ENCODE peak calls at places on chromosomes 6 and 20, in nine cellular contexts. O, H, P, V, Q, A, C, Y and N are unnamed samples.

GRCh38 chr20:53631909-53632662 is 38.4 kb upstream of the ZNF217 start:
- DNase-seq in O (no peak), H (peak), P (no peak), V (no peak), Q (no peak), A (no peak), C (no peak), Y (no peak), N (peak)

GRCh38 chr6:36386495-36387439 is 702 bp downstream of the ETV7 start:
- DNase-seq in O (peak), H (peak), P (no peak), V (peak), Q (peak), A (peak), C (peak), Y (peak), N (peak)

GRCh38 chr20:37627060-37627766 is 66.6 kb upstream of the CTNNBL1 start:
- DNase-seq in O (peak), H (no peak), P (no peak), V (peak), Q (no peak), A (no peak), C (peak), Y (peak), N (no peak)

GRCh38 chr6:108164815-108165706 is 761 bp upstream of the NR2E1 start:
- DNase-seq in O (no peak), H (no peak), P (no peak), V (no peak), Q (no peak), A (no peak), C (peak), Y (no peak), N (no peak)

GRCh38 chr20:49030954-49031619 is 15.0 kb upstream of the CSE1L start:
- DNase-seq in O (no peak), H (no peak), P (no peak), V (no peak), Q (peak), A (no peak), C (no peak), Y (no peak), N (no peak)

GRCh38 chr6:45513331-45513730 is 135.6 kb upstream of the SUPT3H start:
- DNase-seq in O (no peak), H (no peak), P (no peak), V (no peak), Q (no peak), A (no peak), C (no peak), Y (no peak), N (no peak)

GRCh38 chr20:5718896-5719595 is 31.2 kb upstream of the SHLD1 start:
- DNase-seq in O (no peak), H (no peak), P (no peak), V (no peak), Q (no peak), A (no peak), C (no peak), Y (no peak), N (no peak)

GRCh38 chr6:7974932-7975763 is 64.6 kb upstream of the TXNDC5 start:
- DNase-seq in O (peak), H (peak), P (peak), V (peak), Q (peak), A (peak), C (no peak), Y (peak), N (peak)

GRCh38 chr6:42029062-42029685 is 21.1 kb upstream of the TAF8 start:
- DNase-seq in O (no peak), H (no peak), P (no peak), V (no peak), Q (no peak), A (no peak), C (no peak), Y (no peak), N (no peak)

GRCh38 chr20:36604952-36605308 is 649 bp upstream of the RAB5IF start:
- DNase-seq in O (peak), H (peak), P (peak), V (no peak), Q (peak), A (no peak), C (no peak), Y (peak), N (peak)

GRCh38 chr6:23213651-23214050 is 644.3 kb downstream of the HDGFL1 start:
- DNase-seq in O (no peak), H (no peak), P (no peak), V (no peak), Q (no peak), A (no peak), C (no peak), Y (no peak), N (no peak)

GRCh38 chr6:7025861-7026260 is 81.9 kb upstream of the RREB1 start:
- DNase-seq in O (no peak), H (no peak), P (no peak), V (no peak), Q (no peak), A (no peak), C (no peak), Y (no peak), N (no peak)

GRCh38 chr6:143396497-143397228 is 53.8 kb downstream of the ADAT2 start:
- DNase-seq in O (no peak), H (peak), P (no peak), V (no peak), Q (no peak), A (no peak), C (no peak), Y (no peak), N (no peak)

GRCh38 chr6:35031611-35032529 is 109.3 kb downstream of the TCP11 start:
- DNase-seq in O (no peak), H (no peak), P (no peak), V (no peak), Q (no peak), A (no peak), C (no peak), Y (no peak), N (no peak)

GRCh38 chr20:61668771-61669503 is 396.7 kb downstream of the TAF4 start:
- DNase-seq in O (no peak), H (no peak), P (no peak), V (no peak), Q (no peak), A (no peak), C (no peak), Y (no peak), N (no peak)

GRCh38 chr20:16066571-16066970 is 506.7 kb downstream of the KIF16B start:
- DNase-seq in O (no peak), H (no peak), P (peak), V (no peak), Q (no peak), A (no peak), C (no peak), Y (no peak), N (no peak)

GRCh38 chr6:99613398-99613704 is 6.7 kb downstream of the PRDM13 start:
- DNase-seq in O (no peak), H (peak), P (no peak), V (peak), Q (no peak), A (peak), C (no peak), Y (no peak), N (no peak)

GRCh38 chr6:158861686-158862381 is 42.7 kb upstream of the EZR start:
- DNase-seq in O (no peak), H (no peak), P (peak), V (peak), Q (no peak), A (no peak), C (no peak), Y (no peak), N (no peak)

GRCh38 chr20:20897922-20898321 is 185.5 kb upstream of the RALGAPA2 start:
- DNase-seq in O (no peak), H (no peak), P (no peak), V (no peak), Q (no peak), A (no peak), C (no peak), Y (no peak), N (no peak)

GRCh38 chr6:101730954-101731353 is 337.4 kb downstream of the GRIK2 start:
- DNase-seq in O (no peak), H (no peak), P (no peak), V (peak), Q (no peak), A (no peak), C (no peak), Y (no peak), N (no peak)

GRCh38 chr20:21309678-21310467 is 6.7 kb downstream of the XRN2 start:
- DNase-seq in O (no peak), H (no peak), P (no peak), V (no peak), Q (no peak), A (no peak), C (no peak), Y (no peak), N (no peak)

GRCh38 chr6:129929433-129929832 is 68.3 kb upstream of the TMEM244 start:
- DNase-seq in O (no peak), H (no peak), P (no peak), V (peak), Q (no peak), A (no peak), C (no peak), Y (no peak), N (no peak)

GRCh38 chr6:167663784-167664432 is 162.8 kb upstream of the AFDN start:
- DNase-seq in O (no peak), H (peak), P (no peak), V (no peak), Q (no peak), A (no peak), C (no peak), Y (no peak), N (no peak)

GRCh38 chr6:112618796-112619195 is 271.7 kb downstream of the RFPL4B start:
- DNase-seq in O (no peak), H (no peak), P (peak), V (peak), Q (no peak), A (no peak), C (no peak), Y (no peak), N (no peak)

GRCh38 chr20:11178946-11179654 is 505.3 kb upstream of the JAG1 start:
- DNase-seq in O (no peak), H (no peak), P (peak), V (peak), Q (no peak), A (peak), C (no peak), Y (no peak), N (no peak)

GRCh38 chr6:85115876-85116275 is 334.0 kb upstream of the NT5E start:
- DNase-seq in O (no peak), H (no peak), P (no peak), V (no peak), Q (no peak), A (no peak), C (no peak), Y (no peak), N (no peak)

GRCh38 chr6:41475737-41476357 is 70.3 kb upstream of the FOXP4 start:
- DNase-seq in O (no peak), H (no peak), P (no peak), V (no peak), Q (no peak), A (no peak), C (no peak), Y (no peak), N (no peak)

GRCh38 chr20:49349678-49350077 is 71.8 kb upstream of the ZNFX1 start:
- DNase-seq in O (peak), H (no peak), P (no peak), V (no peak), Q (peak), A (no peak), C (no peak), Y (no peak), N (no peak)

GRCh38 chr6:9520417-9521151 is 894.3 kb downstream of the TFAP2A start:
- DNase-seq in O (no peak), H (no peak), P (peak), V (peak), Q (no peak), A (no peak), C (no peak), Y (no peak), N (no peak)

GRCh38 chr20:840858-841567 is 7.5 kb downstream of the FAM110A start:
- DNase-seq in O (no peak), H (peak), P (peak), V (no peak), Q (no peak), A (peak), C (peak), Y (peak), N (no peak)

GRCh38 chr6:2109796-2110195 is 135.6 kb downstream of the GMDS start:
- DNase-seq in O (no peak), H (no peak), P (no peak), V (no peak), Q (no peak), A (no peak), C (no peak), Y (no peak), N (no peak)

GRCh38 chr6:82006027-82006738 is 241.4 kb downstream of the IBTK start:
- DNase-seq in O (no peak), H (peak), P (no peak), V (peak), Q (no peak), A (no peak), C (peak), Y (peak), N (no peak)

GRCh38 chr6:35065870-35066269 is 75.3 kb downstream of the TCP11 start:
- DNase-seq in O (no peak), H (no peak), P (no peak), V (no peak), Q (no peak), A (no peak), C (no peak), Y (no peak), N (no peak)

GRCh38 chr20:4720121-4720976 is 1.4 kb upstream of the PRND start:
- DNase-seq in O (peak), H (peak), P (peak), V (peak), Q (peak), A (peak), C (peak), Y (peak), N (no peak)

GRCh38 chr6:135774006-135774405 is 77.5 kb upstream of the PDE7B start:
- DNase-seq in O (no peak), H (no peak), P (no peak), V (no peak), Q (no peak), A (no peak), C (no peak), Y (no peak), N (no peak)

GRCh38 chr6:7725849-7726415 is at the start of gene BMP6:
- DNase-seq in O (peak), H (peak), P (peak), V (peak), Q (peak), A (peak), C (peak), Y (peak), N (peak)

DNA sequence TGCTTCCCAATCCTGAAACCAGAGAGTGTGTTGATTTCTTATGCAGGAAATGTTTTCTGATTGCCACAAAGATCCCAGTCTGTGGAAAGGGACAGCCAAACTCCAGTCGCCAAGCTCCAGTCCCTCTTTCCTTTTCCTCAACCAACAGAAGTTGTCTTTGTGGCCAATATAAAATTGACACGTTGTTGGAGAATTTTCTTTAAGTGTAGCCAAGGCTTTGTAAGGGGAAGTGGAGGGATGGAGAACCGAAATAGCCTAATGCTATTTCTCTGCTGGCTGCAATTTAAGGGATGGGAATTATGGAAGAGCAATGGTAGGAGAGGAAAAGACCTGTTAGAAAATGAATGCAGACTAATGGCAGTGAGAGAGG is 5.4 kb downstream of the ADGRB3 start:
- DNase-seq in O (no peak), H (no peak), P (no peak), V (no peak), Q (no peak), A (no peak), C (no peak), Y (no peak), N (no peak)
- H3K4me3 ChIP-seq in O (peak), H (no peak), P (no peak), V (no peak), Q (peak), A (no peak), C (peak), Y (peak), N (peak)

DNA sequence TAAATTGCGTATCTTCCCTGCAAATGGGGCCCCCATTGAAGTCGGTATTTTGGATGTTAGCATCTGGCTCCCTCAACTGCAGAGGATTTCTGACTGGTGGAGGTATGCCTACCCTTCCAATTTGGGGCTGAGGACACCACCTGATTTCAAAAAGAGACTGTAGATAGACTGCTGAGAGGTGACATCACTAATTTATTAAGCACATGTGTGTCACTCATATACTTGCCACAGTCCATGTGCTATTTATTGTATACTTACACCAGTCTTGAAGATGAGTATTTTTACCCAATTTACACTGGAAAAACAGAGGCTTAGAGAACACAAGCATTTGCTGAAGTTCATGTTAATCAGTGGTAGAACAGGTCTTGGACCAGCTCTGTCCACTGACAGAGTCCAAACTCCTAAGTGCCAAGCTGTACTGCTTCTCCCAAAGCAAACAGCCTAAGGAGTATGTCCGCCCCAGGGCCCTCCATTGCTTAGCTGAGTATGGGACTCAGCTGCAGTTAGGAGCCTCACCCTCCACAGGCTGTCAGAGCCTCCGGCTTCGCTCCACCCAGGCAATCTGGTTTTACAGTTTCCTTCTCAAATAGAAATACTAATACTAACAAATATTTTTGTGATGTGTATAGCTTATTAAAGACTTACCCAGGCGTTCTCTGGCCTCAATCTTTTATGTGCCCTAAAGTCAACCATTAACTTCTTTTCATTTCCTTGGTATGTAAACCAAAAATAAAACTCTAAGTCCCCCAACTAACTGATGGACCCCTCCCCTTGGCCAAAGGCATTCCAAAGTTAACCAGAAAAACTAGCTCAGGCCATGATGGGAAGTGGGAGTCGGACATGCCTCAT is 17.5 kb downstream of the RIN2 start:
- DNase-seq in O (no peak), H (peak), P (peak), V (no peak), Q (no peak), A (no peak), C (no peak), Y (no peak), N (no peak)
- H3K27ac ChIP-seq in O (no peak), H (peak), P (no peak), V (no peak), Q (no peak), A (no peak), C (no peak), Y (no peak), N (no peak)

DNA sequence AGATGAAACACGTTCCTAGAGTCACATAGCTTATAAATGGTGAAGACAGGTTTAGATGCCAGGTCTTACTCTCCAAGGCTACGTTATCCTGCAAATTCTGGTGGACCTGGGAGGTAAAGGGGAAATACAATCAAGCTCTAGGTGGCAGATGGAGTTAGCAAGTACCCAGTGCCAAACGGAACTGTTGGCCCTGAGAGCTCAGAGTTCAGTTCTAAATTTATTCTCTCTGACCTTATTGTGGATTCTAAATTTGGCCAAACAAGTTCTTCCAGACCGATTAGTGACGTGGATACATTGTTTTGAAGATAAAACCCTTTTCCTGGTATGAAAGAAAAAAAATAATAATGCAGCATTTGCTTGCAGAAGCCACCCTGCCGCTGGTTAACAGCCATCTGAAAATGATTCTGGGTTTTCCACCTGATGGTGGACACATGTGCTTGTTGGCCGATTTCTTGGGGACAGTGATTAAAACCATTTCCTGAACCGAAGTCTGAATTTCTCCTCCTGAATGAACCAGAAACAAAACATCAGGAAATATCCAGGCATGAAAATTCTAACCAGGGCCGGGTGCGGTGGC is 32.5 kb downstream of the RIPOR3 start:
- DNase-seq in O (no peak), H (no peak), P (peak), V (no peak), Q (no peak), A (no peak), C (no peak), Y (no peak), N (no peak)
- TF ChIP-seq CTCF in O (no peak), H (no peak), P (peak), V (no peak), Q (no peak), A (no peak), C (no peak), Y (no peak), N (no peak)

GRCh38 chr6:78629154-78629721 is 238.1 kb upstream of the IRAK1BP1 start:
- DNase-seq in O (no peak), H (no peak), P (no peak), V (peak), Q (no peak), A (no peak), C (peak), Y (peak), N (peak)
- H3K4me3 ChIP-seq in O (peak), H (no peak), P (no peak), V (peak), Q (peak), A (no peak), C (peak), Y (peak), N (peak)

GRCh38 chr6:30703821-30704220 is 13.0 kb upstream of the NRM start:
- DNase-seq in O (no peak), H (no peak), P (no peak), V (no peak), Q (no peak), A (no peak), C (no peak), Y (no peak), N (no peak)

GRCh38 chr6:30709101-30709868 is 7.8 kb downstream of the MDC1 start:
- DNase-seq in O (no peak), H (no peak), P (no peak), V (no peak), Q (no peak), A (no peak), C (no peak), Y (no peak), N (no peak)

GRCh38 chr6:30703011-30703410 is 12.2 kb upstream of the NRM start:
- DNase-seq in O (no peak), H (no peak), P (no peak), V (no peak), Q (no peak), A (no peak), C (no peak), Y (no peak), N (no peak)

GRCh38 chr6:30705620-30706019 is 11.5 kb downstream of the MDC1 start:
- DNase-seq in O (no peak), H (no peak), P (no peak), V (no peak), Q (no peak), A (no peak), C (no peak), Y (no peak), N (peak)

GRCh38 chr6:30707281-30707850 is 9.7 kb downstream of the MDC1 start:
- DNase-seq in O (no peak), H (peak), P (peak), V (no peak), Q (no peak), A (no peak), C (no peak), Y (no peak), N (peak)
- H3K27ac ChIP-seq in O (no peak), H (no peak), P (no peak), V (no peak), Q (no peak), A (peak), C (no peak), Y (no peak), N (no peak)

DNA sequence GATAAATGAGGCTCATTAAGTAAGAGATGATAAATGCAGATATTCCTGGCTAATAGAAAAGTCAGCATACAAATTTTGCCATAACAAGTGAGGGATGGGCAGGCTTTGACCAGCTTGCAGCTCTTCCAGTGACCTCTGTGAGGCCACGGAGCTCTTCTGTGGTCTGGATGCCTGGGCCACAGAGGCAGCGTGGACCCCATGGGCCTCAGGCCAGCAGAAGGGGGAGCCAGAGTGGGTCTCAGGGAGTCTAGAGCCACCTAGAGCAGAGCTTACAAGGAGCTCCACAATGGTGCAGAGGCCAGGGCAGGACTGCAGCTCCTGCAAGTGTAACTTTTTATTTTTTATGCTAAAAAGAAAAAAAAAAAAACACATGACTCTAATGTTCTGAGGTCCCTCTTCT is 165.1 kb downstream of the ARID1B start:
- DNase-seq in O (no peak), H (no peak), P (no peak), V (no peak), Q (no peak), A (no peak), C (no peak), Y (no peak), N (no peak)
- TF ChIP-seq CTCF in O (no peak), H (no peak), P (no peak), V (no peak), Q (no peak), A (no peak), C (peak), Y (no peak), N (no peak)